ENCODE peak calls at places on chromosomes 6 and 20, in ten cellular contexts. A, B, L, Y, M, P, Z, K, X and G are unnamed samples.

GRCh38 chr20:48153523-48153922 is 368.2 kb upstream of the SULF2 start:
- DNase-seq in A (no peak), B (no peak), L (peak; percentile 12), Y (no peak), M (no peak), P (no peak), Z (peak; percentile 27), K (peak; percentile 77), X (no peak), G (no peak)

GRCh38 chr6:53020005-53020744 is 25.1 kb upstream of the GSTA4 start:
- DNase-seq in A (no peak), B (no peak), L (peak; percentile 88), Y (no peak), M (no peak), P (no peak), Z (no peak), K (no peak), X (no peak), G (no peak)

GRCh38 chr20:20411382-20411781 is 43.5 kb downstream of the INSM1 start:
- DNase-seq in A (no peak), B (no peak), L (no peak), Y (no peak), M (no peak), P (no peak), Z (no peak), K (no peak), X (no peak), G (no peak)

GRCh38 chr20:51650685-51651134 is 108.2 kb upstream of the NFATC2 start:
- DNase-seq in A (no peak), B (no peak), L (peak; percentile 87), Y (no peak), M (peak; percentile 51), P (no peak), Z (peak; percentile 73), K (no peak), X (no peak), G (no peak)

GRCh38 chr20:58891076-58891685 is 38.7 kb downstream of the GNAS start:
- DNase-seq in A (peak; percentile 72), B (no peak), L (peak; percentile 70), Y (peak; percentile 76), M (peak; percentile 64), P (peak; percentile 79), Z (peak; percentile 72), K (no peak), X (peak; percentile 43), G (peak; percentile 83)

GRCh38 chr20:41321003-41321402 is 3.5 kb upstream of the ZHX3 start:
- DNase-seq in A (no peak), B (no peak), L (no peak), Y (no peak), M (no peak), P (no peak), Z (no peak), K (no peak), X (no peak), G (no peak)

GRCh38 chr20:10763117-10763516 is 89.3 kb upstream of the JAG1 start:
- DNase-seq in A (no peak), B (no peak), L (peak; percentile 30), Y (no peak), M (no peak), P (no peak), Z (no peak), K (no peak), X (no peak), G (no peak)

GRCh38 chr6:24933868-24934401 is 1.8 kb downstream of the RIPOR2 start:
- DNase-seq in A (peak; percentile 61), B (no peak), L (peak; percentile 28), Y (no peak), M (no peak), P (peak; percentile 75), Z (peak; percentile 80), K (no peak), X (no peak), G (no peak)

GRCh38 chr20:10110151-10110550 is 75.4 kb downstream of the ANKEF1 start:
- DNase-seq in A (no peak), B (no peak), L (no peak), Y (no peak), M (peak; percentile 34), P (no peak), Z (no peak), K (no peak), X (no peak), G (no peak)

DNA sequence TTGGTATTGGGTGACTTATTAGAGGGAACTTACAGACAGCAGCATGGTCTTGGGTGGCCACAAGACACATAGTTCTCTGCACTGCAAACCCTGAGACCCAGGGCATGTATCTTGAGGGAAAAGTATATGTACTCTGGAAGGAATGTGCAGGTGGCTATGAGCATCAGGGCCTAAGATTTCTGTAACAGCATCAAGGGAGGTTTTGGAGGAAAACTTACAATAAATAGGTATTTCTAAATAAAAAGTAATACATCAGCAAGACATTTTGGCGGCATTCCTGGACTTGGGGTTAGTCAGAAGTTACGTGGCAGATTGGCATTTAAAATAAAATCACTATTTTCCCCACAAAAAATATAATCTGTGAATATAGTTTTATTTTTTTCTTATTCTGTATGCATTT is 8.0 kb upstream of the STX7 start:
- DNase-seq in A (no peak), B (no peak), L (no peak), Y (no peak), M (peak; percentile 32), P (no peak), Z (no peak), K (no peak), X (no peak), G (no peak)
- TF ChIP-seq CTCF in A (no peak), B (no peak), L (no peak), Y (no peak), M (no peak), P (no peak), Z (no peak), K (no peak), X (no peak), G (no peak)

GRCh38 chr6:105363100-105363754 is 39.7 kb downstream of the PREP start:
- DNase-seq in A (no peak), B (no peak), L (peak; percentile 64), Y (no peak), M (peak; percentile 27), P (no peak), Z (no peak), K (no peak), X (no peak), G (no peak)
- TF ChIP-seq CTCF in A (no peak), B (peak; percentile 22), L (peak; percentile 65), Y (no peak), M (peak; percentile 50), P (peak; percentile 32), Z (peak; percentile 65), K (peak; percentile 61), X (peak; percentile 46), G (peak; percentile 86)

GRCh38 chr6:157596886-157597285 is 215.9 kb downstream of the ZDHHC14 start:
- DNase-seq in A (no peak), B (no peak), L (peak; percentile 50), Y (no peak), M (peak; percentile 27), P (no peak), Z (no peak), K (no peak), X (no peak), G (no peak)

GRCh38 chr6:157599191-157599590 is 218.2 kb downstream of the ZDHHC14 start:
- DNase-seq in A (no peak), B (no peak), L (no peak), Y (no peak), M (no peak), P (peak; percentile 42), Z (peak; percentile 68), K (no peak), X (no peak), G (no peak)

GRCh38 chr6:157596461-157596860 is 215.5 kb downstream of the ZDHHC14 start:
- DNase-seq in A (no peak), B (no peak), L (no peak), Y (no peak), M (no peak), P (no peak), Z (no peak), K (no peak), X (no peak), G (no peak)

GRCh38 chr6:157595768-157596167 is 214.8 kb downstream of the ZDHHC14 start:
- DNase-seq in A (no peak), B (no peak), L (no peak), Y (no peak), M (no peak), P (no peak), Z (no peak), K (no peak), X (no peak), G (no peak)

GRCh38 chr6:157597461-157598312 is 216.7 kb downstream of the ZDHHC14 start:
- DNase-seq in A (peak; percentile 64), B (no peak), L (peak; percentile 42), Y (peak; percentile 61), M (peak; percentile 30), P (peak; percentile 52), Z (peak; percentile 71), K (peak; percentile 70), X (no peak), G (no peak)
- TF ChIP-seq CTCF in A (peak; percentile 51), B (peak; percentile 56), L (peak; percentile 66), Y (peak; percentile 66), M (peak; percentile 55), P (peak; percentile 67), Z (peak; percentile 79), K (peak; percentile 73), X (peak; percentile 63), G (peak; percentile 82)

GRCh38 chr6:81838031-81838430 is 85.5 kb upstream of the TENT5A start:
- DNase-seq in A (no peak), B (no peak), L (peak; percentile 68), Y (no peak), M (no peak), P (no peak), Z (no peak), K (peak; percentile 83), X (no peak), G (no peak)

GRCh38 chr6:81838724-81839425 is 86.4 kb upstream of the TENT5A start:
- DNase-seq in A (no peak), B (no peak), L (peak; percentile 30), Y (no peak), M (no peak), P (no peak), Z (no peak), K (no peak), X (no peak), G (no peak)

GRCh38 chr6:81831274-81831673 is 78.8 kb upstream of the TENT5A start:
- DNase-seq in A (no peak), B (no peak), L (no peak), Y (no peak), M (no peak), P (no peak), Z (no peak), K (no peak), X (no peak), G (no peak)

GRCh38 chr6:81832304-81832703 is 79.8 kb upstream of the TENT5A start:
- DNase-seq in A (no peak), B (no peak), L (no peak), Y (no peak), M (no peak), P (no peak), Z (no peak), K (no peak), X (no peak), G (no peak)

DNA sequence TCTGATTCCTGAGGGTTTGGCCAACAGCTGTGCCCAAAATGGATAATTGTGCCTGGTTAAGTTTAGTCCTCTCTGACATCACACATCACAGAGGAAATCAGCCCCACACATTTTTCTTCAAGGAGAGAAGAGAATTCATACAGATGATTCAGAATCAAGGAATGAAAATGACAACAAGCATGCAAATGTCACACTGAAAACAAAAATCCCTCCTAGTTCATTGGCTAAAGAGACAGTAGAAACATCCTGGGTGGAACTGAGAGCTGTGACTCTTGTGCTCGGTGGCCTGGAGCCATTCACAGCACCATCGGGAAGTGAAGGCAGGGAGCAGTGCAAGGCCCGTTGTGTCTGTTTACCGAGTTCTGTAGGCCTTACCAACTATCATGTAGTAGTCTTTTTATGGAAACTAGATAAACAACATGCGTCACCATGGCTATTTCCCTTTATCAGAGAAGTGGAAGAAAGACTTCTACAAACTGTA is 81.7 kb upstream of the TENT5A start:
- DNase-seq in A (no peak), B (peak; percentile 27), L (peak; percentile 61), Y (no peak), M (peak; percentile 67), P (no peak), Z (no peak), K (no peak), X (peak; percentile 22), G (no peak)
- TF ChIP-seq CTCF in A (no peak), B (no peak), L (no peak), Y (no peak), M (no peak), P (no peak), Z (no peak), K (no peak), X (no peak), G (no peak)